ENCODE peak calls at places on chromosomes 6 and 20, in five cellular contexts. N, V, O, L and T are unnamed samples.

GRCh38 chr6:3888153-3888957 is 39.2 kb downstream of the FAM50B start:
- DNase-seq in O (no peak), L (peak), N (no peak), V (peak), T (no peak)

GRCh38 chr20:46131396-46131795 is 13.3 kb downstream of the CD40 start:
- DNase-seq in V (no peak), N (no peak), L (no peak), O (peak), T (no peak)

GRCh38 chr6:122969999-122970398 is 26.0 kb upstream of the CLVS2 start:
- DNase-seq in O (no peak), N (no peak), V (no peak), L (no peak), T (no peak)

GRCh38 chr6:149445095-149445466 is 39.7 kb downstream of the ZC3H12D start:
- DNase-seq in O (no peak), N (no peak), L (no peak), V (no peak), T (no peak)

GRCh38 chr6:53029262-53029661 is 34.2 kb upstream of the GSTA4 start:
- DNase-seq in L (no peak), N (no peak), O (no peak), V (no peak), T (no peak)

GRCh38 chr6:17972074-17972966 is 15.1 kb downstream of the KIF13A start:
- DNase-seq in L (no peak), V (no peak), O (peak), N (no peak), T (no peak)

GRCh38 chr6:126957721-126958120 is 160.8 kb upstream of the RSPO3 start:
- DNase-seq in O (no peak), V (no peak), N (no peak), L (no peak), T (no peak)

GRCh38 chr20:18788021-18788420 is 25.6 kb upstream of the SCP2D1 start:
- DNase-seq in L (no peak), N (no peak), O (no peak), V (no peak), T (peak)

GRCh38 chr20:48384147-48384818 is 443.5 kb downstream of the PREX1 start:
- DNase-seq in L (no peak), V (no peak), N (no peak), O (no peak), T (no peak)

GRCh38 chr6:38909020-38909730 is 139.4 kb upstream of the GLP1R start:
- DNase-seq in O (peak), N (no peak), L (no peak), V (peak), T (no peak)

GRCh38 chr20:41213150-41213820 is 75.9 kb downstream of the PLCG1 start:
- DNase-seq in O (peak), L (no peak), N (no peak), V (no peak), T (no peak)

GRCh38 chr6:100592929-100593328 is 128.2 kb upstream of the SIM1 start:
- DNase-seq in L (no peak), O (no peak), V (no peak), N (no peak), T (no peak)

GRCh38 chr6:29809249-29809648 is 18.4 kb upstream of the HLA-G start:
- DNase-seq in V (no peak), O (no peak), L (no peak), N (no peak), T (peak)

GRCh38 chr6:3795836-3796395 is 44.4 kb upstream of the PXDC1 start:
- DNase-seq in O (peak), V (no peak), L (no peak), N (no peak), T (no peak)

GRCh38 chr6:166005401-166005845 is 162.2 kb downstream of the TBXT start:
- DNase-seq in N (peak), O (no peak), V (no peak), L (no peak), T (peak)
- TF ChIP-seq POLR2AphosphoS5 in N (peak), O (no peak), V (no peak), L (no peak), T (peak)

GRCh38 chr6:111681856-111682255 is 76.2 kb upstream of the TRAF3IP2 start:
- DNase-seq in L (no peak), O (no peak), N (no peak), V (no peak), T (peak)
- TF ChIP-seq CTCF in L (no peak), O (no peak), N (no peak), V (no peak), T (no peak)

GRCh38 chr20:47345214-47345613 is 11.3 kb downstream of the ZMYND8 start:
- DNase-seq in V (no peak), L (no peak), N (no peak), O (no peak), T (no peak)

GRCh38 chr20:47343007-47343472 is 13.5 kb downstream of the ZMYND8 start:
- DNase-seq in O (no peak), L (no peak), V (no peak), N (no peak), T (no peak)

GRCh38 chr20:47347661-47348462 is 8.6 kb downstream of the ZMYND8 start:
- DNase-seq in N (no peak), O (no peak), V (no peak), L (no peak), T (no peak)

GRCh38 chr20:47348539-47349142 is 7.9 kb downstream of the ZMYND8 start:
- DNase-seq in O (peak), L (no peak), V (no peak), N (no peak), T (no peak)

DNA sequence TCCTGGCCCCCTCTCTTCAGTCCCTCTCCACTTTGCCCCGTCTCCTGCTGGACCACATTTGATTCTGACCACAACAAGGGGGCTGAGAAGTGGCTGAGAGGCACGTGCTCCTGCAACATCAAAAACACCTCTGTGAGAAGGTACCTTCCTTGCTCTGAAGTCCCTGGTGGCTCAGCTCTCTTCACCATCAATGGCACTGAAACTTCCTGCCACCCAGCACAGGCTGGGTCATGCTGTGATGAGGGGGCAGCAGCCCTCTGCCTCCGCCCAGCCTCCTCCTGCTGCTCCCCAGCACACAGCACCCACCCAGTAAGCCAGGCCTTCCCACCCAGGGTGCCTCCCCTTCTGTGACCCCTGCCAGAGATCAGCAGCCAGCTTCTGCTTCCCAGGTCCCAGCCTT is 10.3 kb downstream of the ZMYND8 start:
- DNase-seq in V (no peak), O (no peak), N (no peak), L (no peak), T (no peak)
- TF ChIP-seq POLR2A in V (no peak), O (no peak), N (no peak), L (no peak), T (no peak)

GRCh38 chr20:23614163-23614562 is 8.4 kb upstream of the CST9 start:
- DNase-seq in O (no peak), L (no peak), V (no peak), N (no peak), T (peak)

GRCh38 chr20:23608251-23608846 is 2.6 kb upstream of the CST9 start:
- DNase-seq in V (no peak), L (no peak), O (no peak), N (no peak), T (peak)

GRCh38 chr20:23612385-23612784 is 6.7 kb upstream of the CST9 start:
- DNase-seq in V (no peak), O (no peak), L (no peak), N (no peak), T (peak)

GRCh38 chr20:23609486-23610109 is 3.9 kb upstream of the CST9 start:
- DNase-seq in V (no peak), L (no peak), O (no peak), N (no peak), T (peak)

DNA sequence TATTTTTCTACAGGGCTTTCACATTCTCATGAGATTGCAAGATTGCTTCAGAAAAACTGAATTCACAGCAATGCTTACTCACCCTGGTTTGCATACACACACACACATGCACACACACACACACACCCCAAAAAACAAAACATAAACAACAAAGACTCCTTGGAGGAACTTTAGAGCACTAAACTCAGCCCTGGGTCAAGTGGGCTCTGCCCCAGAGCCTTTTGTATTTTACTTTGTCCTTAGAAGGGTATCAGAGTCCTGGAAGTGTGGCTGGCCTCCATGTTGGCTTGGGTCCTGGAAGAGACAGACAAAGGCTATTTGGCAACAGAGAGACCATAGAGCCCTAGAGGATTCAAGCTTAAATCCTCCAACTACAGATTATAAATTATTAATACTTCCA is 8.0 kb upstream of the CST9 start:
- DNase-seq in N (no peak), L (no peak), V (no peak), O (no peak), T (peak)
- TF ChIP-seq POLR2AphosphoS5 in N (no peak), L (no peak), V (no peak), O (no peak), T (no peak)

GRCh38 chr20:32685541-32686529 is 12.1 kb upstream of the C20orf203 start:
- DNase-seq in V (no peak), O (no peak), L (no peak), N (no peak), T (no peak)
- TF ChIP-seq CTCF in V (no peak), O (no peak), L (no peak), N (no peak), T (no peak)